ENCODE peak calls at places on chromosomes 2 and 18, in seven cellular contexts. One of them, this sample, is unnamed.

GRCh38 chr2:227450921-227451654 is 20.9 kb upstream of the AGFG1 start:
- DNase-seq in activated CD4-positive, alpha-beta T cell treated with anti-CD3 and anti-CD28 coated beads, Interleukin-2, amount 50 U/mL, for 24 hours: no peak
- DNase-seq in activated gamma-delta T cell: no peak
- DNase-seq in AG08396: no peak
- DNase-seq in NCI-H1048: no peak
- DNase-seq in ovary: no peak
- DNase-seq in psoas muscle: no peak
- DNase-seq in this sample: no peak

GRCh38 chr2:46878886-46879285 is 36.7 kb downstream of the MCFD2 start:
- DNase-seq in activated CD4-positive, alpha-beta T cell treated with anti-CD3 and anti-CD28 coated beads, Interleukin-2, amount 50 U/mL, for 24 hours: no peak
- DNase-seq in AG08396: peak
- DNase-seq in NCI-H1048: no peak
- DNase-seq in psoas muscle: no peak
- DNase-seq in ovary: no peak
- DNase-seq in activated gamma-delta T cell: no peak
- DNase-seq in this sample: no peak

GRCh38 chr2:236221798-236222197 is 42.4 kb downstream of the ASB18 start:
- DNase-seq in activated gamma-delta T cell: no peak
- DNase-seq in NCI-H1048: no peak
- DNase-seq in psoas muscle: no peak
- DNase-seq in AG08396: no peak
- DNase-seq in activated CD4-positive, alpha-beta T cell treated with anti-CD3 and anti-CD28 coated beads, Interleukin-2, amount 50 U/mL, for 24 hours: no peak
- DNase-seq in ovary: no peak
- DNase-seq in this sample: no peak

GRCh38 chr18:79690586-79691482 is 11.2 kb downstream of the CTDP1 start:
- DNase-seq in psoas muscle: no peak
- DNase-seq in NCI-H1048: no peak
- DNase-seq in AG08396: no peak
- DNase-seq in activated CD4-positive, alpha-beta T cell treated with anti-CD3 and anti-CD28 coated beads, Interleukin-2, amount 50 U/mL, for 24 hours: no peak
- DNase-seq in ovary: no peak
- DNase-seq in activated gamma-delta T cell: no peak
- DNase-seq in this sample: no peak

GRCh38 chr2:40243581-40243980 is 208.3 kb downstream of the SLC8A1 start:
- DNase-seq in NCI-H1048: no peak
- DNase-seq in ovary: no peak
- DNase-seq in activated gamma-delta T cell: no peak
- DNase-seq in AG08396: peak
- DNase-seq in psoas muscle: no peak
- DNase-seq in activated CD4-positive, alpha-beta T cell treated with anti-CD3 and anti-CD28 coated beads, Interleukin-2, amount 50 U/mL, for 24 hours: no peak
- DNase-seq in this sample: peak

GRCh38 chr2:88892788-88893187 is 201.3 kb downstream of the RPIA start:
- DNase-seq in psoas muscle: no peak
- DNase-seq in ovary: no peak
- DNase-seq in activated CD4-positive, alpha-beta T cell treated with anti-CD3 and anti-CD28 coated beads, Interleukin-2, amount 50 U/mL, for 24 hours: no peak
- DNase-seq in activated gamma-delta T cell: no peak
- DNase-seq in AG08396: no peak
- DNase-seq in NCI-H1048: no peak
- DNase-seq in this sample: no peak

GRCh38 chr18:68555935-68556334 is 159.0 kb downstream of the TMX3 start:
- DNase-seq in ovary: no peak
- DNase-seq in activated CD4-positive, alpha-beta T cell treated with anti-CD3 and anti-CD28 coated beads, Interleukin-2, amount 50 U/mL, for 24 hours: no peak
- DNase-seq in psoas muscle: no peak
- DNase-seq in AG08396: no peak
- DNase-seq in NCI-H1048: no peak
- DNase-seq in activated gamma-delta T cell: no peak
- DNase-seq in this sample: no peak

GRCh38 chr2:37585982-37586621 is 85.3 kb downstream of the CDC42EP3 start:
- DNase-seq in NCI-H1048: no peak
- DNase-seq in AG08396: peak
- DNase-seq in activated gamma-delta T cell: no peak
- DNase-seq in activated CD4-positive, alpha-beta T cell treated with anti-CD3 and anti-CD28 coated beads, Interleukin-2, amount 50 U/mL, for 24 hours: peak
- DNase-seq in ovary: no peak
- DNase-seq in psoas muscle: peak
- DNase-seq in this sample: peak

GRCh38 chr2:131425191-131426021 is 50.5 kb upstream of the TUBA3D start:
- DNase-seq in activated gamma-delta T cell: no peak
- DNase-seq in ovary: no peak
- DNase-seq in psoas muscle: no peak
- DNase-seq in AG08396: no peak
- DNase-seq in activated CD4-positive, alpha-beta T cell treated with anti-CD3 and anti-CD28 coated beads, Interleukin-2, amount 50 U/mL, for 24 hours: no peak
- DNase-seq in NCI-H1048: no peak
- DNase-seq in this sample: no peak